ENCODE peak calls at places on chromosomes 3 and 15, in nine cellular contexts. R is foreskin fibroblast; Q is HFF-Myc; T is left lung; O is Panc1; I is AG10803; S is GM23338; V is stomach; H is CD8-positive, alpha-beta memory T cell. U is an unnamed sample.

GRCh38 chr3:67033091-67033490 is 35.0 kb downstream of the KBTBD8 start:
- DNase-seq in R (no peak), Q (no peak), T (no peak), O (no peak), I (no peak), S (no peak), V (no peak), H (no peak), U (no peak)

GRCh38 chr3:39148116-39149058 is 5.0 kb downstream of the CSRNP1 start:
- DNase-seq in R (no peak), Q (peak), T (no peak), O (no peak), I (peak), S (no peak), V (no peak), H (no peak), U (no peak)

GRCh38 chr3:48408823-48409281 is 21.0 kb downstream of the PLXNB1 start:
- DNase-seq in R (no peak), Q (no peak), T (peak), O (no peak), I (no peak), S (no peak), V (peak), H (no peak), U (peak)

GRCh38 chr3:2910997-2911396 is 199.2 kb downstream of the IL5RA start:
- DNase-seq in R (no peak), Q (no peak), T (no peak), O (no peak), I (no peak), S (no peak), V (no peak), H (no peak), U (no peak)

GRCh38 chr3:57060089-57060829 is at the start of gene SPATA12:
- DNase-seq in R (peak), Q (peak), T (peak), O (peak), I (peak), S (peak), V (peak), H (no peak), U (peak)

GRCh38 chr15:50881121-50882048 is 27.1 kb upstream of the AP4E1 start:
- DNase-seq in R (no peak), Q (no peak), T (no peak), O (no peak), I (peak), S (no peak), V (no peak), H (no peak), U (no peak)

GRCh38 chr3:41198526-41198925 is 779 bp upstream of the CTNNB1 start:
- DNase-seq in R (no peak), Q (no peak), T (no peak), O (no peak), I (peak), S (no peak), V (peak), H (no peak), U (no peak)

GRCh38 chr3:31530039-31530983 is 2.4 kb upstream of the STT3B start:
- DNase-seq in R (no peak), Q (no peak), T (peak), O (no peak), I (no peak), S (no peak), V (no peak), H (no peak), U (no peak)

GRCh38 chr3:127822836-127823589 is 698 bp upstream of the MGLL start:
- DNase-seq in R (no peak), Q (no peak), T (peak), O (no peak), I (peak), S (peak), V (peak), H (no peak), U (peak)

GRCh38 chr3:194382892-194383223 is 13.3 kb upstream of the LRRC15 start:
- DNase-seq in R (no peak), Q (no peak), T (peak), O (no peak), I (no peak), S (no peak), V (no peak), H (no peak), U (no peak)

GRCh38 chr15:51739056-51739455 is 1.6 kb upstream of the LYSMD2 start:
- DNase-seq in R (no peak), Q (no peak), T (no peak), O (no peak), I (no peak), S (no peak), V (no peak), H (no peak), U (peak)

DNA sequence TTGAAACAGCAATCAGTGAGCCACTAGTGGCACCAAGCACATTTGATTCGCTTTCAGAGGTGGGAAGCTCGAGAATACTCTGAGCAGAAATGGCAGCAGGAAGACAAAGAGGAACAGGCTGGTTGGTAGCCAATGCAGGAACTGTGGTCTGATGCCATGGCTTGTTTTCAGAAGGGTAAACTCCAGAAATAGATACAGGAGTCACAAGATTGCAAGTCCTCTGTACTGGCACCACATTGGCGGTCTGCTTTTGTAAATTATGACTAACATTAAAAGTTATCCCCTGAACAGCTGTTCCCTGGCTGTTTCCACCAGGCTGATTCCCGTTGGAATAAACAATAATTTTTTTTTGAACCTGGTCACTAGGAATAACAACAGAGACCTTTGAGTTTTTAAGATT is 35.5 kb downstream of the USF3 start:
- DNase-seq in R (no peak), Q (no peak), T (no peak), O (no peak), I (peak), S (no peak), V (no peak), H (no peak), U (no peak)
- H3K4me3 ChIP-seq in R (no peak), Q (no peak), T (no peak), O (no peak), I (no peak), S (no peak), V (no peak), H (no peak), U (no peak)

GRCh38 chr3:132344666-132345280 is 27.6 kb downstream of the ACP3 start:
- DNase-seq in R (peak), Q (no peak), T (no peak), O (no peak), I (peak), S (no peak), V (no peak), H (no peak), U (no peak)

GRCh38 chr3:132341746-132342145 is 24.5 kb downstream of the ACP3 start:
- DNase-seq in R (no peak), Q (no peak), T (no peak), O (no peak), I (no peak), S (no peak), V (no peak), H (no peak), U (no peak)

GRCh38 chr3:132342183-132342582 is 25.0 kb downstream of the ACP3 start:
- DNase-seq in R (peak), Q (no peak), T (no peak), O (no peak), I (no peak), S (peak), V (no peak), H (no peak), U (no peak)

GRCh38 chr3:132343018-132343612 is 25.9 kb downstream of the ACP3 start:
- DNase-seq in R (peak), Q (peak), T (no peak), O (peak), I (peak), S (peak), V (peak), H (peak), U (no peak)

GRCh38 chr3:132342615-132343014 is 25.4 kb downstream of the ACP3 start:
- DNase-seq in R (no peak), Q (no peak), T (no peak), O (no peak), I (no peak), S (no peak), V (no peak), H (no peak), U (no peak)
- H3K4me3 ChIP-seq in R (no peak), Q (no peak), T (no peak), O (no peak), I (no peak), S (no peak), V (no peak), H (no peak), U (no peak)

DNA sequence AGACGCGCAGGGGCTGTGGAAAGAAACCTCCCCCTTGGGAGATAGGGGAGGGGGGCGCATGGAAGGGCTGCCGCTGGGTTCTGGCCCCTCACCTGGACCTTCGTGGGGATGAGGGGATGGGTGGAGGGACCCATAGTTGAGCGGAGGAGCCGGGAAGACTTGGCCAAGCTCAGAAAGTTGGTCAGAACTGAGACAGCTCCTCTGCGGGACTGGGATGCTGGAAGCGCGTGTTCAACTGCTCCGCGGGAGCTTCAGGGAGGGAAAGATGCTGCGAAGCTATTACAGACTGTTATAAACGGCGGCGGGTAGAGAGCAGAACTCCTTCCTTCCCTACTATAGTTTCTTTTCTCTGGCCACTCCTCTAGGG is 875 bp downstream of the SYNPR start:
- DNase-seq in R (no peak), Q (no peak), T (no peak), O (no peak), I (no peak), S (peak), V (no peak), H (no peak), U (peak)
- H3K4me3 ChIP-seq in R (no peak), Q (no peak), T (no peak), O (no peak), I (no peak), S (peak), V (no peak), H (no peak), U (no peak)

GRCh38 chr3:113743006-113743639 is 2.9 kb downstream of the NAA50 start:
- DNase-seq in R (no peak), Q (no peak), T (no peak), O (no peak), I (no peak), S (no peak), V (no peak), H (no peak), U (peak)
- H3K4me3 ChIP-seq in R (peak), Q (peak), T (peak), O (no peak), I (peak), S (peak), V (no peak), H (peak), U (peak)

GRCh38 chr3:33440578-33441321 is 545 bp upstream of the UBP1 start:
- DNase-seq in R (peak), Q (peak), T (no peak), O (peak), I (peak), S (peak), V (peak), H (peak), U (peak)

GRCh38 chr3:33441322-33441976 is 1.2 kb upstream of the UBP1 start:
- DNase-seq in R (no peak), Q (no peak), T (peak), O (no peak), I (no peak), S (no peak), V (no peak), H (no peak), U (no peak)

GRCh38 chr3:33440328-33440577 is at the start of gene UBP1:
- DNase-seq in R (no peak), Q (no peak), T (peak), O (no peak), I (no peak), S (no peak), V (peak), H (no peak), U (no peak)

GRCh38 chr3:33439421-33440327 is 531 bp downstream of the UBP1 start:
- DNase-seq in R (peak), Q (no peak), T (peak), O (no peak), I (peak), S (peak), V (peak), H (peak), U (peak)

GRCh38 chr3:33442190-33442589 is 2.0 kb upstream of the UBP1 start:
- DNase-seq in R (no peak), Q (no peak), T (no peak), O (no peak), I (no peak), S (no peak), V (no peak), H (no peak), U (no peak)
- H3K4me3 ChIP-seq in R (no peak), Q (no peak), T (no peak), O (no peak), I (no peak), S (no peak), V (no peak), H (no peak), U (no peak)

DNA sequence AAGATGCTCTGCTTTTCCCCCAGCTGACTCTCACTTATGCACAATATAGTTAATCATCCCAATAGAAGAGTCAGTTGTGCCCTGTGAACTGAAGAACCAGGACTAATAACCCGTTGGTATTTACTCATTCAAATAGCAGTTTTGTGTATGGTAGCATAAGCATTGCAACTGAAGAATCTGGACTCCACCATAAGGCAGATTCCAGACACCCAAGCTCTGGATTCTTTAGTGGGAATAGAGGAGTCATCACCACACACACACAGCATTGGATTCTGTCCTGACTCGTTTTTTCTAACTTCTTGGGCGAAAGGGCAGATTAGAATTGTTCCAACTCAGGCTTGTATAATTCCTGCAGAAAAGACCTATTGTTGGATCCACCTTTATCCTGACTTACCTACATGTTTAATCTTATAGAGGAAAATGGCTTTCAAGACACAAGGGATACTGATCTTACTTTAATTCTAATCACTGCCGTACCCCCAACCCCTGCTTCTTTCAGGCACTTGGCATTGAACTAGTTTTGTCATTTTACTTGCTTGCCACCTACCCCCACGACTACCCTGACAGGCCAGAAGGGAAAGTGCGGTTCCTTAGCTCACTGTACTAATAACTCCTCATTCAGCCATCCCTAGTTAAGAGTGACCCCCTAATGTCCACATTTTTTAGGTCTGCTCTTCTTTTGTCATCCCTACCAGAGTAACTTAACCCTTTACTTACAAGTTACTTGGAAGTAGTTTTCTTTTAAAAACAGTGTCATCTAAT is 42.2 kb downstream of the NKIRAS1 start:
- DNase-seq in R (peak), Q (no peak), T (no peak), O (no peak), I (peak), S (no peak), V (no peak), H (no peak), U (peak)
- H3K4me3 ChIP-seq in R (no peak), Q (no peak), T (no peak), O (no peak), I (no peak), S (no peak), V (no peak), H (no peak), U (no peak)

GRCh38 chr15:79970921-79971434 is at the start of gene BCL2A1:
- DNase-seq in R (peak), Q (peak), T (no peak), O (peak), I (peak), S (no peak), V (peak), H (peak), U (peak)
- H3K4me3 ChIP-seq in R (no peak), Q (no peak), T (peak), O (peak), I (peak), S (no peak), V (no peak), H (peak), U (peak)

GRCh38 chr3:55481918-55482495 is 5.1 kb downstream of the WNT5A start:
- DNase-seq in R (peak), Q (no peak), T (no peak), O (no peak), I (peak), S (peak), V (no peak), H (no peak), U (peak)
- H3K4me3 ChIP-seq in R (peak), Q (peak), T (no peak), O (peak), I (peak), S (peak), V (peak), H (no peak), U (peak)

DNA sequence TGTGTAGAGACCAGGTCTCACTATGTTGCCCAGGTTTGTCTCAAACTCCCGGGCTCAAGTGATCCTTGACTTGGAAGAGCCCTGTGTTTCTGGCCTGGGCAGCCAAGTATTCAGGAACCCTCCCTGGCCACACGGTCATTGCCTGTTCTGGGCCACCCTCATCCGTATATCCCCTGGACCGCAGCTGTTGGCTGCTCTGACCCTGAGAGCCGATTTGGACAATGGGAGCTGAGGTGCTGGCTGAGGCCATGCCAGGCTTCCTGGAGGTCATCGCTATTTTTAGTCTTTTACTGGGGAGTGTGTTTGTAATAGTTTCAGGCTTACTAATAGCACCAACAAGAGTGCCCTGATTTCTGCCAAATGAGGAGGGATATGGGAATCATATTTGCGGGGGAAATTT is 60.7 kb downstream of the ADAMTS7 start:
- DNase-seq in R (no peak), Q (no peak), T (no peak), O (no peak), I (no peak), S (no peak), V (no peak), H (no peak), U (peak)
- H3K4me3 ChIP-seq in R (peak), Q (no peak), T (no peak), O (peak), I (no peak), S (peak), V (peak), H (no peak), U (peak)

GRCh38 chr15:26866298-26867198 is at the start of gene GABRA5:
- DNase-seq in R (no peak), Q (no peak), T (no peak), O (no peak), I (peak), S (peak), V (no peak), H (no peak), U (peak)
- H3K4me3 ChIP-seq in R (peak), Q (peak), T (no peak), O (no peak), I (peak), S (peak), V (peak), H (no peak), U (no peak)

U was measured in osteoblast.